ENCODE peak calls at places on chromosomes 2 and 18, in ten cellular contexts. C is activated T-cell treated with anti-CD3 and anti-CD28 coated beads, Interleukin-2, amount 50 U/mL, for 4 hours; K is EL; S is activated CD4-positive, alpha-beta T cell treated with anti-CD3 and anti-CD28 coated beads for 48 hours; I is NCI-H774; N is small intestine; A is OCI-LY7; F is activated effector memory CD4-positive, alpha-beta T cell treated with Interleukin-2 at 50 U/mL for 16 hours; Y is mesendoderm; H is HFF-Myc. T is an unnamed sample.

GRCh38 chr2:227824711-227825110 is 11.1 kb downstream of the CCL20 start:
- DNase-seq in F (no peak), H (no peak), N (no peak), K (no peak), A (no peak), C (no peak), I (no peak), Y (no peak), S (no peak), T (no peak)

GRCh38 chr2:197255550-197255949 is 55.0 kb downstream of the ANKRD44 start:
- DNase-seq in S (peak), C (peak), N (peak), Y (peak), H (no peak), A (peak), F (peak), K (peak), I (no peak), T (peak)

GRCh38 chr2:172039011-172039704 is 39.4 kb downstream of the METAP1D start:
- DNase-seq in H (no peak), I (no peak), N (no peak), C (no peak), Y (no peak), K (no peak), A (no peak), F (no peak), S (no peak), T (no peak)

GRCh38 chr2:25453199-25453903 is 111.6 kb upstream of the DNMT3A start:
- DNase-seq in N (peak), A (no peak), C (no peak), H (no peak), K (peak), Y (no peak), S (peak), I (no peak), F (no peak), T (no peak)

GRCh38 chr18:8982416-8983183 is 119.9 kb upstream of the NDUFV2 start:
- DNase-seq in C (no peak), N (peak), F (no peak), K (peak), I (no peak), S (peak), Y (peak), A (peak), H (peak), T (no peak)

GRCh38 chr2:50901510-50901909 is 130.4 kb downstream of the NRXN1 start:
- DNase-seq in C (no peak), Y (no peak), A (no peak), N (no peak), F (no peak), K (no peak), I (no peak), S (no peak), H (no peak), T (no peak)

GRCh38 chr18:9825571-9826073 is 60.2 kb upstream of the TXNDC2 start:
- DNase-seq in Y (no peak), H (peak), S (no peak), I (no peak), A (peak), K (peak), N (peak), C (no peak), F (no peak), T (peak)

GRCh38 chr18:159037-159652 is 788 bp downstream of the USP14 start:
- DNase-seq in F (no peak), S (no peak), Y (peak), I (no peak), N (peak), H (no peak), K (peak), C (no peak), A (peak), T (no peak)

GRCh38 chr2:20447437-20448245 is 767 bp downstream of the RHOB start:
- DNase-seq in Y (peak), I (peak), K (peak), H (no peak), F (no peak), S (peak), A (no peak), N (peak), C (no peak), T (no peak)

GRCh38 chr2:44940612-44941464 is 664 bp upstream of the SIX3 start:
- DNase-seq in C (no peak), K (no peak), I (no peak), S (no peak), A (no peak), N (no peak), H (no peak), Y (peak), F (no peak), T (no peak)

GRCh38 chr18:21270453-21270852 is 28.4 kb downstream of the GREB1L start:
- DNase-seq in Y (no peak), S (no peak), H (no peak), C (no peak), A (no peak), K (peak), F (no peak), I (no peak), N (no peak), T (no peak)

GRCh38 chr2:8923173-8923572 is 80.3 kb downstream of the MBOAT2 start:
- DNase-seq in H (no peak), N (no peak), S (no peak), C (no peak), F (no peak), A (no peak), Y (no peak), K (no peak), I (no peak), T (no peak)

GRCh38 chr18:9067823-9068222 is 34.7 kb upstream of the NDUFV2 start:
- DNase-seq in C (no peak), K (no peak), Y (no peak), N (peak), S (no peak), I (no peak), A (no peak), F (no peak), H (no peak), T (no peak)

GRCh38 chr2:187982668-187983067 is 309.0 kb upstream of the GULP1 start:
- DNase-seq in I (no peak), F (no peak), K (peak), A (no peak), N (peak), Y (no peak), S (no peak), H (no peak), C (no peak), T (no peak)

GRCh38 chr2:84631047-84631446 is 114.7 kb downstream of the DNAH6 start:
- DNase-seq in H (peak), I (no peak), Y (peak), N (peak), F (no peak), C (no peak), K (peak), A (peak), S (no peak), T (no peak)

GRCh38 chr2:51297488-51297887 is 265.6 kb upstream of the NRXN1 start:
- DNase-seq in I (no peak), A (no peak), S (no peak), Y (no peak), N (no peak), F (no peak), C (no peak), K (no peak), H (no peak), T (no peak)

GRCh38 chr2:234770081-234770506 is 181.7 kb upstream of the SH3BP4 start:
- DNase-seq in N (no peak), A (no peak), Y (peak), F (no peak), K (no peak), S (no peak), I (peak), H (no peak), C (no peak), T (no peak)

GRCh38 chr18:55515204-55515603 is 72.8 kb downstream of the TCF4 start:
- DNase-seq in K (no peak), Y (no peak), S (no peak), A (no peak), C (no peak), H (no peak), N (no peak), F (no peak), I (no peak), T (no peak)

GRCh38 chr2:112311932-112312331 is 36.5 kb downstream of the ZC3H6 start:
- DNase-seq in F (no peak), H (no peak), S (no peak), A (no peak), N (no peak), K (no peak), C (no peak), I (no peak), Y (no peak), T (no peak)

GRCh38 chr2:235607541-235608199 is 113.8 kb downstream of the AGAP1 start:
- DNase-seq in K (peak), A (no peak), C (no peak), S (no peak), Y (no peak), I (no peak), H (no peak), F (no peak), N (no peak), T (no peak)

GRCh38 chr2:133063792-133064191 is 393.8 kb upstream of the LYPD1 start:
- DNase-seq in F (no peak), Y (peak), A (peak), K (peak), C (no peak), N (no peak), S (peak), I (no peak), H (no peak), T (no peak)

GRCh38 chr2:236250909-236251579 is 13.2 kb downstream of the ASB18 start:
- DNase-seq in K (no peak), I (peak), S (no peak), H (no peak), C (no peak), N (no peak), Y (no peak), A (no peak), F (no peak), T (no peak)

GRCh38 chr2:233380132-233381012 is 26.1 kb downstream of the DGKD start:
- DNase-seq in C (no peak), S (no peak), K (no peak), H (no peak), F (no peak), A (peak), Y (peak), N (no peak), I (no peak), T (no peak)

GRCh38 chr2:46114981-46115380 is 182.2 kb upstream of the EPAS1 start:
- DNase-seq in A (no peak), C (no peak), F (no peak), I (no peak), H (no peak), Y (no peak), S (no peak), K (no peak), N (no peak), T (no peak)

GRCh38 chr2:110717734-110718133 is 14.6 kb upstream of the ACOXL start:
- DNase-seq in C (no peak), N (no peak), Y (no peak), K (no peak), A (no peak), I (no peak), H (no peak), S (no peak), F (no peak), T (no peak)

GRCh38 chr2:222194669-222195068 is 104.1 kb downstream of the PAX3 start:
- DNase-seq in Y (no peak), N (no peak), I (no peak), H (no peak), F (no peak), A (no peak), K (no peak), S (no peak), C (no peak), T (no peak)

GRCh38 chr2:69163109-69163508 is 150.1 kb downstream of the ANTXR1 start:
- DNase-seq in K (peak), H (no peak), F (no peak), I (no peak), C (no peak), S (no peak), A (no peak), Y (peak), N (no peak), T (no peak)

GRCh38 chr2:11213090-11213638 is 57.9 kb downstream of the SLC66A3 start:
- DNase-seq in H (no peak), S (no peak), F (no peak), A (no peak), Y (peak), K (peak), N (no peak), I (no peak), C (no peak), T (no peak)

GRCh38 chr2:62784341-62784740 is 78.8 kb downstream of the EHBP1 start:
- DNase-seq in Y (no peak), K (no peak), I (no peak), F (no peak), A (no peak), C (no peak), N (no peak), S (no peak), H (no peak), T (no peak)

GRCh38 chr2:232898592-232899541 is 28.8 kb downstream of the SNORC start:
- DNase-seq in Y (no peak), S (no peak), F (no peak), K (no peak), H (no peak), N (no peak), A (no peak), C (no peak), I (no peak), T (no peak)

GRCh38 chr2:3214827-3215404 is 162.7 kb downstream of the EIPR1 start:
- DNase-seq in I (no peak), H (no peak), K (no peak), S (no peak), C (no peak), Y (no peak), F (no peak), A (no peak), N (no peak), T (no peak)

GRCh38 chr2:9160732-9161131 is 45.9 kb upstream of the ASAP2 start:
- DNase-seq in K (no peak), A (no peak), F (no peak), I (no peak), H (no peak), C (no peak), S (no peak), N (no peak), Y (peak), T (no peak)

GRCh38 chr18:4125246-4125938 is 329.7 kb downstream of the DLGAP1 start:
- DNase-seq in F (no peak), C (no peak), K (no peak), Y (peak), N (no peak), H (no peak), S (no peak), I (no peak), A (no peak), T (no peak)

GRCh38 chr2:226217191-226217590 is 582.4 kb downstream of the IRS1 start:
- DNase-seq in I (no peak), H (no peak), Y (no peak), S (no peak), F (no peak), K (no peak), C (no peak), N (no peak), A (no peak), T (no peak)

GRCh38 chr2:11863103-11863502 is 116.7 kb downstream of the LPIN1 start:
- DNase-seq in K (no peak), I (no peak), C (no peak), S (peak), A (no peak), Y (no peak), N (no peak), F (no peak), H (no peak), T (no peak)

T was measured in NCI-H2029.